ENCODE peak calls at places on chromosomes 6 and 20, in seven cellular contexts. X, W, E, V, C, I and O are unnamed samples.

GRCh38 chr6:39152247-39152646 is 37.3 kb upstream of the SAYSD1 start:
- DNase-seq in E (no peak), C (no peak), W (no peak), V (no peak), X (no peak), I (no peak), O (no peak)

GRCh38 chr6:100761841-100762240 is 119.3 kb downstream of the ASCC3 start:
- DNase-seq in I (no peak), C (no peak), E (no peak), X (no peak), W (peak; percentile 46), V (no peak), O (no peak)

GRCh38 chr6:150717419-150717818 is 117.7 kb downstream of the PLEKHG1 start:
- DNase-seq in X (no peak), C (no peak), V (peak; percentile 60), W (no peak), E (peak; percentile 56), I (no peak), O (peak; percentile 75)

GRCh38 chr20:63215101-63216040 is 560 bp downstream of the YTHDF1 start:
- DNase-seq in X (no peak), I (no peak), C (peak; percentile 79), E (peak; percentile 49), W (peak; percentile 60), V (no peak), O (peak; percentile 86)

GRCh38 chr6:23013776-23014175 is 444.4 kb downstream of the HDGFL1 start:
- DNase-seq in V (no peak), W (peak; percentile 80), I (no peak), X (no peak), C (peak; percentile 22), E (no peak), O (peak; percentile 52)

GRCh38 chr20:20079102-20079784 is 26.9 kb downstream of the CFAP61 start:
- DNase-seq in C (no peak), I (no peak), W (no peak), E (no peak), X (no peak), V (no peak), O (no peak)

GRCh38 chr6:116398366-116399005 is 27.7 kb downstream of the DSE start:
- DNase-seq in C (peak; percentile 48), E (no peak), W (peak; percentile 72), X (no peak), I (no peak), V (no peak), O (no peak)

GRCh38 chr20:56944546-56944945 is 315.4 kb downstream of the TFAP2C start:
- DNase-seq in E (no peak), V (no peak), X (no peak), W (no peak), I (no peak), C (no peak), O (no peak)

GRCh38 chr20:415820-416322 is 7.8 kb downstream of the RBCK1 start:
- DNase-seq in V (no peak), W (no peak), E (peak; percentile 48), X (no peak), I (no peak), C (no peak), O (no peak)

GRCh38 chr6:10373642-10374359 is 41.1 kb downstream of the TFAP2A start:
- DNase-seq in E (peak; percentile 31), W (peak; percentile 9), C (no peak), X (no peak), I (no peak), V (no peak), O (no peak)

GRCh38 chr6:4358414-4359107 is 223.2 kb upstream of the ECI2 start:
- DNase-seq in C (peak; percentile 99), W (peak; percentile 100), I (peak; percentile 53), V (peak; percentile 85), E (peak; percentile 97), X (peak; percentile 23), O (peak; percentile 97)

GRCh38 chr20:62776692-62777527 is 19.4 kb upstream of the MRGBP start:
- DNase-seq in E (no peak), V (peak; percentile 81), X (no peak), C (no peak), W (peak; percentile 13), I (no peak), O (peak; percentile 86)

GRCh38 chr20:47956261-47956995 is 171.1 kb upstream of the SULF2 start:
- DNase-seq in W (no peak), I (no peak), X (no peak), C (no peak), V (no peak), E (no peak), O (no peak)

GRCh38 chr20:9015984-9016324 is 52.9 kb upstream of the PLCB4 start:
- DNase-seq in V (no peak), I (no peak), E (peak; percentile 2), W (peak; percentile 58), X (no peak), C (peak; percentile 25), O (peak; percentile 71)

GRCh38 chr20:52978851-52979250 is 6.7 kb downstream of the TSHZ2 start:
- DNase-seq in I (no peak), W (no peak), X (no peak), E (no peak), V (no peak), C (no peak), O (no peak)

GRCh38 chr6:35052694-35053565 is 88.2 kb downstream of the TCP11 start:
- DNase-seq in I (no peak), C (peak; percentile 75), V (no peak), X (peak; percentile 57), W (peak; percentile 56), E (no peak), O (no peak)

GRCh38 chr6:13012977-13013680 is 296.6 kb downstream of the PHACTR1 start:
- DNase-seq in I (peak; percentile 58), C (peak; percentile 12), X (peak; percentile 29), W (no peak), V (peak; percentile 94), E (no peak), O (peak; percentile 72)

GRCh38 chr20:32416206-32416605 is 58.1 kb downstream of the ASXL1 start:
- DNase-seq in E (no peak), V (no peak), C (no peak), I (no peak), W (no peak), X (no peak), O (no peak)

GRCh38 chr6:57195457-57195856 is 23.3 kb downstream of the BAG2 start:
- DNase-seq in C (no peak), W (peak; percentile 34), I (no peak), E (no peak), V (no peak), X (no peak), O (no peak)

GRCh38 chr20:23412026-23412425 is 9.3 kb downstream of the NAPB start:
- DNase-seq in C (peak; percentile 65), I (no peak), X (no peak), W (peak; percentile 7), E (no peak), V (no peak), O (peak; percentile 78)

GRCh38 chr6:16402501-16402900 is 164.1 kb downstream of the GMPR start:
- DNase-seq in V (no peak), E (no peak), I (no peak), W (no peak), X (no peak), C (peak; percentile 64), O (peak; percentile 18)

GRCh38 chr6:7938562-7939185 is 28.1 kb upstream of the TXNDC5 start:
- DNase-seq in X (no peak), W (no peak), I (no peak), V (no peak), E (no peak), C (no peak), O (no peak)

GRCh38 chr6:112833546-112834215 is 486.6 kb downstream of the RFPL4B start:
- DNase-seq in C (no peak), E (no peak), I (no peak), W (peak; percentile 44), X (no peak), V (no peak), O (no peak)

GRCh38 chr20:13810446-13810845 is 25.6 kb downstream of the NDUFAF5 start:
- DNase-seq in V (no peak), C (no peak), I (no peak), E (no peak), X (no peak), W (no peak), O (no peak)

GRCh38 chr6:16316741-16317251 is 78.4 kb downstream of the GMPR start:
- DNase-seq in C (peak; percentile 68), V (peak; percentile 67), I (no peak), X (no peak), W (peak; percentile 89), E (no peak), O (peak; percentile 86)

GRCh38 chr6:107809966-107810365 is 14.1 kb downstream of the SCML4 start:
- DNase-seq in X (no peak), E (no peak), W (no peak), I (no peak), C (no peak), V (no peak), O (no peak)

GRCh38 chr6:105633814-105634213 is 230.9 kb upstream of the PREP start:
- DNase-seq in X (no peak), C (no peak), V (no peak), W (no peak), I (no peak), E (no peak), O (no peak)

GRCh38 chr6:16238057-16238657 is at the start of gene GMPR:
- DNase-seq in V (peak; percentile 50), C (peak; percentile 83), X (peak; percentile 24), E (peak; percentile 60), I (no peak), W (peak; percentile 39), O (peak; percentile 41)

GRCh38 chr6:7758456-7758855 is 32.6 kb downstream of the BMP6 start:
- DNase-seq in C (peak; percentile 84), W (peak; percentile 79), I (no peak), X (no peak), E (no peak), V (no peak), O (no peak)

GRCh38 chr6:136812174-136812573 is 10.2 kb upstream of the PEX7 start:
- DNase-seq in X (no peak), I (no peak), E (no peak), W (peak; percentile 54), C (peak; percentile 21), V (no peak), O (no peak)

GRCh38 chr6:32151885-32152311 is at the start of gene PRRT1:
- DNase-seq in X (no peak), E (no peak), V (no peak), C (peak; percentile 30), W (no peak), I (no peak), O (peak; percentile 60)
- H2BK120ac ChIP-seq in X (peak within 1 kb of the TSS; percentile 28), E (no peak within 1 kb of the TSS), V (no peak within 1 kb of the TSS), C (no peak within 1 kb of the TSS), W (peak within 1 kb of the TSS; percentile 78), I (no peak within 1 kb of the TSS), O (no peak within 1 kb of the TSS)

GRCh38 chr6:36376183-36376582 is 11.3 kb downstream of the ETV7 start:
- DNase-seq in E (no peak), V (no peak), X (no peak), C (no peak), I (no peak), W (no peak), O (no peak)
- H2BK120ac ChIP-seq in E (no peak overlapping the region), V (no peak overlapping the region), X (no peak overlapping the region), C (no peak overlapping the region), I (no peak overlapping the region), W (no peak overlapping the region), O (no peak overlapping the region)

GRCh38 chr6:24911983-24912382 is 23.8 kb downstream of the RIPOR2 start:
- DNase-seq in X (no peak), V (no peak), W (no peak), C (no peak), I (no peak), E (no peak), O (no peak)
- H2BK120ac ChIP-seq in X (no peak overlapping the region), V (no peak overlapping the region), W (no peak overlapping the region), C (no peak overlapping the region), I (no peak overlapping the region), E (no peak overlapping the region), O (no peak overlapping the region)

GRCh38 chr6:130598021-130598989 is 228.9 kb upstream of the SMLR1 start:
- DNase-seq in E (no peak), C (no peak), W (no peak), I (no peak), V (no peak), X (no peak), O (peak; percentile 7)
- H2BK120ac ChIP-seq in E (no peak overlapping the region), C (no peak overlapping the region), W (peak overlapping the region; percentile 76), I (no peak overlapping the region), V (no peak overlapping the region), X (no peak overlapping the region), O (no peak overlapping the region)